ENCODE peak calls at places on chromosomes 2 and 18, in six cellular contexts. D is A549; F is Calu3; C is CD4-positive, alpha-beta T cell; B is cardiac fibroblast; E is omental fat pad. A is an unnamed sample.

GRCh38 chr2:33014268-33014667 is 67.5 kb downstream of the LTBP1 start:
- DNase-seq in B (peak), E (no peak), D (no peak), F (no peak), C (no peak), A (no peak)

GRCh38 chr18:9796933-9797549 is 88.7 kb upstream of the TXNDC2 start:
- DNase-seq in C (no peak), D (no peak), B (no peak), E (no peak), F (no peak), A (no peak)

GRCh38 chr2:79669714-79670113 is 156.9 kb downstream of the CTNNA2 start:
- DNase-seq in F (no peak), C (no peak), B (no peak), D (no peak), E (no peak), A (no peak)

GRCh38 chr2:230849633-230850357 is 14.9 kb upstream of the ITM2C start:
- DNase-seq in D (peak), F (peak), B (peak), C (peak), E (peak), A (no peak)

GRCh38 chr18:21689736-21690135 is 14.8 kb downstream of the ABHD3 start:
- DNase-seq in B (no peak), C (no peak), F (no peak), D (no peak), E (no peak), A (no peak)

GRCh38 chr2:26786207-26787023 is 559 bp downstream of the CENPA start:
- DNase-seq in C (no peak), B (no peak), E (no peak), F (peak), D (no peak), A (no peak)

GRCh38 chr2:39620067-39620466 is 45.6 kb upstream of the TMEM178A start:
- DNase-seq in B (peak), E (peak), D (peak), C (no peak), F (peak), A (no peak)

GRCh38 chr2:101190753-101191516 is 39.8 kb upstream of the TBC1D8 start:
- DNase-seq in B (no peak), F (no peak), D (no peak), C (no peak), E (no peak), A (no peak)

GRCh38 chr2:159758686-159759085 is 39.3 kb downstream of the CD302 start:
- DNase-seq in E (no peak), D (peak), B (peak), F (no peak), C (no peak), A (no peak)

GRCh38 chr18:25651553-25651952 is 299.6 kb upstream of the ZNF521 start:
- DNase-seq in C (no peak), E (no peak), D (no peak), B (no peak), F (no peak), A (no peak)

GRCh38 chr18:77144451-77145118 is 12.0 kb upstream of the MBP start:
- DNase-seq in E (no peak), F (no peak), D (no peak), B (no peak), C (no peak), A (no peak)

GRCh38 chr18:45621068-45621511 is 5.8 kb downstream of the SLC14A2 start:
- DNase-seq in C (peak), F (peak), E (no peak), D (peak), B (peak), A (no peak)

GRCh38 chr2:101821059-101821805 is 123.7 kb downstream of the MAP4K4 start:
- DNase-seq in C (no peak), E (no peak), B (peak), F (no peak), D (no peak), A (no peak)

GRCh38 chr18:23250893-23251656 is 115.8 kb downstream of the CABLES1 start:
- DNase-seq in B (peak), D (no peak), C (no peak), F (no peak), E (no peak), A (no peak)

GRCh38 chr2:41698787-41699422 is 348.9 kb upstream of the PKDCC start:
- DNase-seq in E (no peak), F (peak), C (no peak), D (peak), B (peak), A (no peak)

GRCh38 chr2:106098081-106098480 is 96.0 kb downstream of the UXS1 start:
- DNase-seq in E (no peak), F (peak), D (peak), B (peak), C (no peak), A (no peak)

GRCh38 chr2:109129356-109129920 is 433 bp downstream of the SH3RF3 start:
- DNase-seq in B (peak), E (no peak), F (no peak), D (peak), C (peak), A (no peak)

GRCh38 chr2:50491541-50492114 is 540.3 kb downstream of the NRXN1 start:
- DNase-seq in F (peak), E (no peak), B (peak), D (peak), C (no peak), A (no peak)

GRCh38 chr2:78676921-78677696 is 348.4 kb upstream of the REG3G start:
- DNase-seq in C (no peak), E (no peak), D (no peak), F (no peak), B (no peak), A (no peak)

GRCh38 chr2:38898256-38898655 is 8.6 kb downstream of the ARHGEF33 start:
- DNase-seq in F (no peak), D (no peak), E (no peak), C (no peak), B (no peak), A (no peak)

GRCh38 chr2:214960677-214961076 is 151.2 kb upstream of the BARD1 start:
- DNase-seq in C (no peak), B (peak), D (no peak), F (no peak), E (no peak), A (no peak)

GRCh38 chr2:109607766-109608165 is 6.0 kb downstream of the SEPTIN10 start:
- DNase-seq in C (no peak), F (no peak), D (no peak), B (peak), E (no peak), A (no peak)

GRCh38 chr2:53058526-53058925 is 709.1 kb upstream of the CHAC2 start:
- DNase-seq in C (no peak), B (peak), F (no peak), D (peak), E (no peak), A (no peak)

GRCh38 chr2:35989040-35989439 is 366.5 kb upstream of the CRIM1 start:
- DNase-seq in B (no peak), C (no peak), E (no peak), F (no peak), D (no peak), A (no peak)

GRCh38 chr2:64678771-64679615 is 25.3 kb upstream of the SERTAD2 start:
- DNase-seq in D (no peak), B (no peak), E (no peak), F (no peak), C (no peak), A (no peak)

GRCh38 chr2:156399224-156399949 is 36.8 kb upstream of the GPD2 start:
- DNase-seq in D (no peak), E (no peak), C (no peak), F (peak), B (peak), A (no peak)

DNA sequence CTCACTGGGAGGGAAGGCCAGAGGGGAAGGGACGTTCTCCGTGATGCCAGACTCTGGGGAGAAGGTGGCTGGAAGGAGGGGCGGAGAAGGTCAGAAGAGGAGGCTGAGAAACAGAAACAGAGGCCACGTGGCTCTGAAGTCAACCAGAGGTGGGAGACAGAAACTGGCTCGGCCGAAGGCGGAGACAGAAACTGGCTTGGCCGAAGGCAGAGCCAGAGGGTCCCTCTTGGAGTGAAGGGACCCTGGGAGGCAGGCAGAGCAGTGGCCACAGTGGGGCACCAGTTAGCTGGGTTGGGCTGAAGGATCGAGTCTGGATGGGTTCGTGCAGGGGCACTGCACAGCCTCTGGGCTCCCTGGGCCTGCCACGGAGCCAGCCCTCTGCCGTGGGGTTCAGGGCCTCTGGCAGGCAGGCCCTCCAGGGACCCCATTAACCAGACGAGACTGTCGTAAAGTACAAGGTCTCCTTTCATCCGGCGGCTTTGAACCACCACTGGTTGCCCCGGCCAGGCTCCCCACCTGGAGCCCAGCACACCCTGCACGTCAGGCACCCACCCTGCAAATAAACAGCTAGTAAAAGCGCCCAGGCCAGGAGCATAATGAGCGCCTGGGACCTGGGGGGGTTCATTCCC is 218.8 kb downstream of the DYSF start:
- DNase-seq in D (no peak), F (no peak), B (no peak), E (no peak), C (no peak), A (peak)
- TF ChIP-seq CTCF in D (no peak), F (no peak), B (peak), E (no peak), C (no peak), A (peak)

DNA sequence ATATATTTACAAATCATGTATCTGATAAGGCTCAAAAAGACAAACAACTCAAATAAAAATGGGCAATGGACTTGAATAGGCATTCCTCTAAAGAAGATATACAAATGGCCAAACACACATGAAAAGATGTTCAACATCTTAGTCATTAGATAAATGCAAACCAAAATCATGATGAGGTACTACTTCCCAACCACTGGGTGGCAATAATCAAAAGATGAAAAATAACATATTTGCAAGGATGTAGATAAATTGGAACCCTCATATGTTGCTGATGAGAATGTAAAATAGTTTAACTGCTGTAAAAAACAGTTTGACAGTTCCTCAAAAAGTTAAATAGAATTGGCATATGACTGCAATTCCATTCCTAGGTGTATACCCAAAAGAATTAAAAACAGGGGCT is 132.3 kb downstream of the TTC32 start:
- DNase-seq in B (peak), D (peak), C (no peak), E (no peak), F (no peak), A (no peak)
- TF ChIP-seq CTCF in B (peak), D (peak), C (no peak), E (no peak), F (no peak), A (peak)

GRCh38 chr2:117785740-117786139 is 28.8 kb upstream of the DDX18 start:
- DNase-seq in C (no peak), F (peak), B (peak), D (peak), E (no peak), A (no peak)
- TF ChIP-seq CTCF in C (peak), F (peak), B (peak), D (peak), E (no peak), A (peak)

GRCh38 chr2:5286370-5286769 is 405.8 kb upstream of the SOX11 start:
- DNase-seq in D (no peak), B (no peak), E (no peak), F (no peak), C (no peak), A (no peak)

GRCh38 chr2:5287558-5288334 is 404.4 kb upstream of the SOX11 start:
- DNase-seq in F (no peak), E (no peak), C (no peak), B (no peak), D (no peak), A (no peak)

GRCh38 chr2:5285891-5286290 is 406.3 kb upstream of the SOX11 start:
- DNase-seq in E (no peak), F (no peak), C (no peak), D (no peak), B (no peak), A (no peak)

DNA sequence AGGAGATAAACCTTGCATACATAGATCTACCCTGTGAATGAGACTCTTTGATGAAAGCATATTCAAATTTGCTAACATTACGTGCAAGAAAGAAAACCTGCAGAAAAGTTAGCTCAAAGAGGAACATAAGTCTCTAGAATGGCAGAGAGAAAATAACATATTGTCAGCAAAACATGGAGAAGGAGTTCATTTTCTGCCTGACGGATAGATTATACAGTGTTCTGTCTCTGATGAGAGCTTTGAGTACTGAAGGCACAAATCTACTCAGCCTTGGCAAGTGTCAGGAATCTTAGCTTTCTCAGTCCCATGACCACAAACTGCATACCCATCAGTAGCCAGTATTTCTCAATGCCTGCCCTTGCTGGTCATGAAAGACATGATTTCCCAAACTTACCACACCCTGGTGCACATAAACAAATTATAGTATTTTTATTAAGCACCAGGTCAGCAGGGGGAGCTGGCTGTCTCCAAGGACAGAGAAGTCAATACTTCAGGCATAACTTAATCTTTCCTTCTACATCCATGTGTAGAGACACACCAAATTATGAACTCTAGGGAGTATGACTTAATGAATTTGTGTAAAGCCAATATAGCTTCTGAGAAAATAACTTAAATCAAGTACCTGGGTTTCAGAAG is 401.2 kb upstream of the SOX11 start:
- DNase-seq in F (no peak), C (no peak), D (no peak), E (no peak), B (no peak), A (no peak)
- TF ChIP-seq CTCF in F (no peak), C (no peak), D (no peak), E (no peak), B (no peak), A (no peak)

GRCh38 chr18:35971661-35972196 is 750 bp upstream of the RMP24 start:
- DNase-seq in B (no peak), F (no peak), E (no peak), C (peak), D (no peak), A (no peak)

GRCh38 chr18:35974181-35974580 is 1.7 kb downstream of the RMP24 start:
- DNase-seq in D (no peak), E (no peak), F (no peak), B (no peak), C (no peak), A (no peak)

GRCh38 chr18:35969676-35970075 is 2.8 kb upstream of the RMP24 start:
- DNase-seq in E (no peak), B (no peak), D (no peak), F (no peak), C (no peak), A (no peak)

GRCh38 chr18:35973650-35974049 is 1.2 kb downstream of the RMP24 start:
- DNase-seq in D (no peak), F (no peak), E (no peak), C (no peak), B (no peak), A (no peak)

DNA sequence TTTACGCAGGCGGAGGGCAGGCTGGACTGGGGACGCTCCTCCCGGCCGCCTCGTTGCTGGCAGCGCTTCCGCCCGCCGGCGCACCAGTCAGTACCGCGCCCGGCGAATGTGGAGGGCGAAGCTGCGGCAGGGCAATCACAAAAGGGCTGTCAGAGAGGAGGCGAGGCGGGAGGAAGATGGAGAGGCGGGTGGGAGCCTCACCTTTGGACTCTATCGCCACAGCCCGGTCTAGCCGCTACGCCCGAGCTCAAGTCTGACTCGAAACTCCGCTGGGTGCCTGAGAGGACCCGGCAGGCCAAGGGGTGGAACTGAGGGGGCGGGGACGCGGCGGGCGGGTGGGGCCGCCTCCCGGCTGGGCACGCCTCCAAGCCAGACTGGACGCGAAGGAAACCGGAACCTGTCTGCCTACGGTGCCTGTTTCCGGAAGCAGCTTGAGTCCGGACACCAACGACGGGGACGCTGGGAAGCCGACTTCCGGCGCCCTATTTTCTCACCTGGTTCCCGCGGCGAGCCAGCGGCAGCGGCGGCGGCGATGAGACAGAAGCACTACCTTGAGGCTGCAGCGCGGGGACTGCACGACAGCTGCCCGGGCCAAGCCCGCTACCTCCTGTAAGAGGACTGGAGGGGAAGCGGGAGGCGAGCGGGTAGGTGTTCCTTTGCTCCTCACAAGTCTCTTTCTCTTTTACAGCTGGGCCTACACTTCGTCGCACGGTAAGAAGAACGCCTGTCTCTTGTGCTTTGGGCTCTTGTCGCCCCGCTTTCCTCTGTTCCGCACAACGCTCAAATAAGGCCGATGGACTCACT is at the start of gene RMP24:
- DNase-seq in B (peak), C (peak), E (peak), D (peak), F (peak), A (peak)
- TF ChIP-seq CTCF in B (no peak), C (no peak), E (no peak), D (no peak), F (no peak), A (no peak)

GRCh38 chr2:150126839-150127238 is 360.6 kb downstream of the RND3 start:
- DNase-seq in D (no peak), B (no peak), F (no peak), C (no peak), E (no peak), A (no peak)

GRCh38 chr2:150125188-150125587 is 362.3 kb downstream of the RND3 start:
- DNase-seq in D (no peak), E (no peak), C (no peak), F (no peak), B (no peak), A (no peak)

GRCh38 chr2:150127271-150127990 is 360.0 kb downstream of the RND3 start:
- DNase-seq in F (no peak), D (no peak), E (no peak), C (no peak), B (no peak), A (no peak)

GRCh38 chr2:150126143-150126725 is 361.2 kb downstream of the RND3 start:
- DNase-seq in C (no peak), D (peak), E (no peak), F (no peak), B (peak), A (no peak)

DNA sequence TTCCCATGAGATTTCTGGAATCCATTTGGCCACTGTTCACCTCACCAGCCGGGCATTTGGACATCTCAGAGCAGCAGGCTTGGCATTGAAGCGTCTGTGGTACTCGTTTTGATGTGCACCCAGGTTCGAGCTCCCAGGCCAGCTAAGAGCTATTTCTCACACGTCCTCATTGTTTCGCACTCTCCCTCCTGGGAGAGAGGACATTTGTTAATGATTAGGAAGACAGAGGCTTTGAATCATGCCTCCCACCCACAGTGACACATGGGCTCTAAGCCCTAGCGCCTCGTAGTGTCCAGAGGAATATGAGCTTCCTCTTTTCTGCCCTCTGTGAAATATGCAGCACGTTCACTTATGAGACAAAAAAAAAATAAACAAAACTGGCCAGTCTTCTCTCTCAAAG is 361.8 kb downstream of the RND3 start:
- DNase-seq in E (no peak), B (peak), F (peak), C (no peak), D (peak), A (no peak)
- TF ChIP-seq CTCF in E (no peak), B (peak), F (no peak), C (no peak), D (peak), A (no peak)

GRCh38 chr2:18266188-18266587 is 294.3 kb downstream of the RDH14 start:
- DNase-seq in D (no peak), E (no peak), C (no peak), B (no peak), F (no peak), A (no peak)
- TF ChIP-seq CTCF in D (no peak), E (no peak), C (no peak), B (peak), F (peak), A (peak)

GRCh38 chr18:78658531-78658930 is 321.1 kb upstream of the SALL3 start:
- DNase-seq in E (no peak), D (no peak), C (no peak), B (no peak), F (no peak), A (no peak)

GRCh38 chr18:78659057-78659456 is 320.6 kb upstream of the SALL3 start:
- DNase-seq in E (no peak), D (no peak), F (no peak), C (no peak), B (no peak), A (no peak)

GRCh38 chr18:78661316-78661715 is 318.3 kb upstream of the SALL3 start:
- DNase-seq in C (no peak), B (no peak), E (no peak), D (no peak), F (no peak), A (no peak)

GRCh38 chr18:78659748-78660147 is 319.9 kb upstream of the SALL3 start:
- DNase-seq in F (no peak), E (no peak), D (no peak), C (no peak), B (no peak), A (no peak)

GRCh38 chr18:78660311-78660710 is 319.3 kb upstream of the SALL3 start:
- DNase-seq in F (no peak), E (no peak), C (no peak), D (no peak), B (no peak), A (no peak)
- TF ChIP-seq CTCF in F (no peak), E (no peak), C (no peak), D (no peak), B (no peak), A (no peak)